ENCODE peak calls at places on chromosomes 4 and X, in seven cellular contexts. J, C, R, H, M, U and S are unnamed samples.

GRCh38 chrX:147897117-147897516 is 14.6 kb upstream of the FMR1 start:
- DNase-seq in J (no peak), C (no peak), R (no peak), H (peak), M (no peak), U (no peak), S (no peak)

GRCh38 chr4:185039508-185040273 is 21.4 kb downstream of the HELT start:
- DNase-seq in J (peak), C (peak), R (peak), H (no peak), M (peak), U (no peak), S (peak)

GRCh38 chr4:82268050-82268825 is 105.6 kb downstream of the HNRNPD start:
- DNase-seq in J (peak), C (peak), R (peak), H (no peak), M (peak), U (no peak), S (peak)

GRCh38 chr4:137705171-137705783 is 173.0 kb upstream of the PCDH18 start:
- DNase-seq in J (no peak), C (no peak), R (no peak), H (no peak), M (no peak), U (no peak), S (no peak)

GRCh38 chr4:152534541-152535231 is 1.2 kb downstream of the FBXW7 start:
- DNase-seq in J (peak), C (peak), R (peak), H (peak), M (peak), U (no peak), S (no peak)

GRCh38 chr4:14800977-14801376 is 201.3 kb upstream of the CPEB2 start:
- DNase-seq in J (no peak), C (no peak), R (no peak), H (no peak), M (no peak), U (no peak), S (no peak)

GRCh38 chr4:142406051-142406549 is 440.0 kb downstream of the INPP4B start:
- DNase-seq in J (no peak), C (no peak), R (peak), H (no peak), M (no peak), U (no peak), S (no peak)

GRCh38 chr4:148452970-148453369 is 10.8 kb upstream of the NR3C2 start:
- DNase-seq in J (no peak), C (no peak), R (no peak), H (no peak), M (no peak), U (no peak), S (no peak)

GRCh38 chr4:74167585-74167984 is 9.7 kb downstream of the MTHFD2L start:
- DNase-seq in J (no peak), C (no peak), R (no peak), H (no peak), M (no peak), U (no peak), S (no peak)

GRCh38 chrX:150690126-150690525 is 3.1 kb upstream of the MTMR1 start:
- DNase-seq in J (no peak), C (no peak), R (peak), H (no peak), M (no peak), U (no peak), S (no peak)

GRCh38 chrX:23935116-23935515 is 27.3 kb downstream of the CXorf58 start:
- DNase-seq in J (no peak), C (no peak), R (no peak), H (no peak), M (no peak), U (no peak), S (no peak)

GRCh38 chrX:147850875-147851274 is 60.8 kb upstream of the FMR1 start:
- DNase-seq in J (no peak), C (no peak), R (no peak), H (no peak), M (no peak), U (no peak), S (no peak)

GRCh38 chr4:16897351-16897750 is 1.1 kb downstream of the LDB2 start:
- DNase-seq in J (no peak), C (no peak), R (no peak), H (no peak), M (no peak), U (no peak), S (no peak)

GRCh38 chr4:185708348-185708747 is 103.6 kb downstream of the SORBS2 start:
- DNase-seq in J (no peak), C (no peak), R (no peak), H (no peak), M (no peak), U (no peak), S (no peak)

GRCh38 chrX:31251336-31251735 is 179.5 kb upstream of the FTHL17 start:
- DNase-seq in J (no peak), C (no peak), R (no peak), H (no peak), M (no peak), U (no peak), S (no peak)

GRCh38 chr4:187618701-187619278 is 376.8 kb upstream of the ZFP42 start:
- DNase-seq in J (no peak), C (no peak), R (no peak), H (no peak), M (no peak), U (no peak), S (no peak)

GRCh38 chrX:76253432-76253831 is 80.6 kb downstream of the PBDC1 start:
- DNase-seq in J (peak), C (peak), R (peak), H (no peak), M (peak), U (no peak), S (peak)

GRCh38 chrX:11064276-11064675 is 46.9 kb upstream of the HCCS start:
- DNase-seq in J (no peak), C (no peak), R (no peak), H (no peak), M (no peak), U (no peak), S (no peak)

GRCh38 chr4:74189331-74190043 is 31.6 kb downstream of the MTHFD2L start:
- DNase-seq in J (no peak), C (no peak), R (no peak), H (no peak), M (no peak), U (no peak), S (peak)

GRCh38 chr4:168319486-168320019 is 1.0 kb upstream of the DDX60 start:
- DNase-seq in J (no peak), C (no peak), R (no peak), H (no peak), M (no peak), U (no peak), S (no peak)

GRCh38 chrX:42094208-42094607 is 170.9 kb upstream of the CASK start:
- DNase-seq in J (no peak), C (no peak), R (no peak), H (no peak), M (no peak), U (no peak), S (no peak)